ENCODE peak calls at places on chromosomes 6 and 20, in five cellular contexts. G is BJ, L is upper lobe of left lung, R is PC-3, X is GM23338. T is an unnamed sample. For H3K27me3, the result is how much of the 10 kb centered on the place peaks cover.

GRCh38 chr6:144753023-144753705 is 468.0 kb downstream of the UTRN start:
- DNase-seq in R (no peak), X (no peak), L (no peak), G (no peak), T (no peak)

GRCh38 chr20:723756-724155 is 44.5 kb downstream of the SLC52A3 start:
- DNase-seq in X (peak), L (no peak), G (no peak), R (peak), T (peak)

GRCh38 chr6:152121910-152122309 is 314.4 kb downstream of the ESR1 start:
- DNase-seq in G (no peak), X (no peak), L (no peak), R (no peak), T (no peak)

GRCh38 chr6:2582268-2582667 is 168.5 kb downstream of the MYLK4 start:
- DNase-seq in X (no peak), R (no peak), G (no peak), L (no peak), T (no peak)

GRCh38 chr6:159935633-159936032 is 33.2 kb upstream of the IGF2R start:
- DNase-seq in G (no peak), X (no peak), R (peak), L (no peak), T (peak)

GRCh38 chr20:52083627-52084232 is 107.8 kb downstream of the ZFP64 start:
- DNase-seq in G (no peak), X (peak), L (no peak), R (peak), T (peak)

GRCh38 chr6:63904844-63905243 is 269.2 kb downstream of the PHF3 start:
- DNase-seq in L (no peak), R (peak), X (no peak), G (peak), T (peak)

GRCh38 chr20:8402798-8403197 is 270.7 kb downstream of the PLCB1 start:
- DNase-seq in G (no peak), L (no peak), X (no peak), R (no peak), T (no peak)

GRCh38 chr20:48026981-48027592 is 241.8 kb upstream of the SULF2 start:
- DNase-seq in R (no peak), X (no peak), L (no peak), G (no peak), T (peak)

GRCh38 chr6:80333342-80333741 is 226.9 kb downstream of the BCKDHB start:
- DNase-seq in X (no peak), R (no peak), L (no peak), G (no peak), T (no peak)

GRCh38 chr6:141107562-141108160 is 1025.1 kb upstream of the GJE1 start:
- DNase-seq in X (no peak), R (peak), G (no peak), L (no peak), T (peak)

GRCh38 chr20:2421247-2421646 is 40.5 kb downstream of the TGM6 start:
- DNase-seq in R (peak), L (no peak), G (no peak), X (no peak), T (no peak)

GRCh38 chr6:74356385-74356784 is 660.4 kb downstream of the CD109 start:
- DNase-seq in X (peak), R (peak), G (no peak), L (no peak), T (no peak)

GRCh38 chr6:148747145-148747492 is 289 bp downstream of the UST start:
- DNase-seq in X (peak), R (peak), L (peak), G (no peak), T (peak)

GRCh38 chr6:111792914-111793700 is 80.1 kb downstream of the FYN start:
- DNase-seq in X (no peak), R (no peak), G (no peak), L (no peak), T (no peak)

GRCh38 chr6:167849846-167850459 is 23.2 kb downstream of the AFDN start:
- DNase-seq in R (peak), G (no peak), L (peak), X (peak), T (no peak)

GRCh38 chr20:37921341-37921929 is 18.5 kb downstream of the VSTM2L start:
- DNase-seq in R (no peak), X (no peak), G (no peak), L (no peak), T (no peak)

GRCh38 chr6:15301179-15302006 is 55.5 kb downstream of the JARID2 start:
- DNase-seq in L (no peak), X (no peak), G (no peak), R (peak), T (no peak)

GRCh38 chr6:22401206-22401605 is 104.4 kb upstream of the PRL start:
- DNase-seq in R (peak), X (no peak), L (no peak), G (no peak), T (no peak)

GRCh38 chr20:8073024-8073832 is 53.7 kb upstream of the TMX4 start:
- DNase-seq in G (no peak), X (peak), L (no peak), R (peak), T (peak)

GRCh38 chr6:52512199-52512598 is 64.7 kb downstream of the TRAM2 start:
- DNase-seq in X (no peak), R (peak), G (no peak), L (no peak), T (peak)

GRCh38 chr6:78436335-78436734 is 431.0 kb upstream of the IRAK1BP1 start:
- DNase-seq in R (peak), X (peak), L (no peak), G (no peak), T (no peak)

GRCh38 chr6:122184260-122184934 is 215.1 kb upstream of the HSF2 start:
- DNase-seq in G (no peak), X (no peak), R (peak), L (no peak), T (no peak)

GRCh38 chr6:83341765-83342164 is 89.1 kb downstream of the ME1 start:
- DNase-seq in X (no peak), G (no peak), L (no peak), R (no peak), T (no peak)

GRCh38 chr6:41452763-41453162 is 93.4 kb upstream of the FOXP4 start:
- DNase-seq in L (no peak), G (no peak), R (no peak), X (no peak), T (no peak)

GRCh38 chr6:41451515-41452163 is 94.5 kb upstream of the FOXP4 start:
- DNase-seq in G (peak), R (no peak), L (no peak), X (no peak), T (no peak)

GRCh38 chr6:41449399-41450245 is 96.6 kb upstream of the FOXP4 start:
- DNase-seq in X (no peak), R (no peak), G (no peak), L (peak), T (no peak)

GRCh38 chr6:41451039-41451438 is 95.1 kb upstream of the FOXP4 start:
- DNase-seq in G (no peak), L (no peak), X (peak), R (no peak), T (no peak)

GRCh38 chr6:41450581-41450980 is 95.6 kb upstream of the FOXP4 start:
- DNase-seq in G (no peak), R (no peak), L (no peak), X (no peak), T (no peak)
- H3K4me3 ChIP-seq in G (no peak), R (no peak), L (no peak), X (no peak), T (no peak)

DNA sequence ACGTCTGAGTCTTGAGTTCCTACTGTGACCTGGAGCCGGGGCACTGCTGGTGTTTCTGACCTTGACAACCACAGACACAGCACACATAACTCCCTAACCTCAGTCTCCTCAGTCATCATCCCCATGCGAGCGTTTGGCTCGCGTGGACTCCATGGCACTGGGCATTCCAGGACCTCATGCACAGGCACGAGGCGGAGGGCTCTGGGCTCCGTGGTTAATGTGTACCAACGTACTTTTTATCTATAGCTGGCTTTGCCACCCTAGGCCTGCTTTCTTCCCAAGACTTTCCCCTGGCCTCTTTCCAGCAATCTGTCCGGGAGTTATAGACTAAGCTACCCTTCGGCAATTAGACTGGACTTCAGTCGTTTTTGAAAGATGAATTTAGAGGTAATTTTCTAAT is 15.9 kb upstream of the CTCFL start:
- DNase-seq in R (no peak), G (no peak), L (no peak), X (no peak), T (no peak)
- H3K27me3 ChIP-seq in R (half or more), G (under half), L (under half), X (under half), T (under half)

GRCh38 chr6:36444470-36444869 is 1.7 kb downstream of the KCTD20 start:
- DNase-seq in R (no peak), L (no peak), X (no peak), G (no peak), T (no peak)

GRCh38 chr6:36443498-36443844 is 671 bp downstream of the KCTD20 start:
- DNase-seq in G (no peak), R (no peak), L (no peak), X (no peak), T (no peak)

GRCh38 chr6:36445651-36446050 is 2.9 kb downstream of the KCTD20 start:
- DNase-seq in G (no peak), X (no peak), L (no peak), R (no peak), T (no peak)

GRCh38 chr6:36442671-36443497 is at the start of the genes KCTD20 and PXT1:
- DNase-seq in X (peak), L (peak), R (peak), G (no peak), T (peak)

DNA sequence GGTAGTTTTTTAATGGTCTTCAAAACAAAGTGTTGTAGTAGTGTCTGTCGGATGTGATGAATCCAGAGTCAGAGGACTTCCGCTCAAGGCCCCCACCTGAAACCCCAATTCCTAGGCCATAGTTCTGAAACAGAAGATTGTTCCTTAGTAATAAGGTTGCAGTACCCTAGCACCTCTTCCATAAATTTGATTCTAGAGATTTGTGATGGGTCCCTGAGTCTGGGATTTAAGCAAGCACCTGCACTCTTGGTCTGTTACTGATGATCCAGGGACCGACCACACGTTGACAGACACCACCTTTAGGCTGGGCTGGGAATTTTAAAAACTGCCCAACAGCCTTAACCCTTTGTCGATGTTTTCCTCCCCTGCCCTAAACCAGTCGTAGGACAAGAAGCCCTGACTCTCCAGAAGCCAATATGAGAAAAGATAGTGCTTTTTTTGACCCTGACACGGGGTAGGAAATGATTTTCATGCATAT is 1.2 kb downstream of the KCTD20 start:
- DNase-seq in X (peak), L (no peak), G (no peak), R (peak), T (no peak)
- H3K4me3 ChIP-seq in X (peak), L (peak), G (peak), R (peak), T (peak)

GRCh38 chr6:10413850-10414765 is 766 bp downstream of the TFAP2A start:
- DNase-seq in R (peak), X (peak), G (no peak), L (no peak), T (peak)
- H3K27me3 ChIP-seq in R (under half), X (half or more), G (under half), L (half or more), T (under half)

GRCh38 chr6:10610289-10610688 is 84.1 kb downstream of the C6orf52 start:
- DNase-seq in L (no peak), G (no peak), X (no peak), R (no peak), T (peak)
- H3K4me3 ChIP-seq in L (no peak), G (no peak), X (no peak), R (no peak), T (no peak)

DNA sequence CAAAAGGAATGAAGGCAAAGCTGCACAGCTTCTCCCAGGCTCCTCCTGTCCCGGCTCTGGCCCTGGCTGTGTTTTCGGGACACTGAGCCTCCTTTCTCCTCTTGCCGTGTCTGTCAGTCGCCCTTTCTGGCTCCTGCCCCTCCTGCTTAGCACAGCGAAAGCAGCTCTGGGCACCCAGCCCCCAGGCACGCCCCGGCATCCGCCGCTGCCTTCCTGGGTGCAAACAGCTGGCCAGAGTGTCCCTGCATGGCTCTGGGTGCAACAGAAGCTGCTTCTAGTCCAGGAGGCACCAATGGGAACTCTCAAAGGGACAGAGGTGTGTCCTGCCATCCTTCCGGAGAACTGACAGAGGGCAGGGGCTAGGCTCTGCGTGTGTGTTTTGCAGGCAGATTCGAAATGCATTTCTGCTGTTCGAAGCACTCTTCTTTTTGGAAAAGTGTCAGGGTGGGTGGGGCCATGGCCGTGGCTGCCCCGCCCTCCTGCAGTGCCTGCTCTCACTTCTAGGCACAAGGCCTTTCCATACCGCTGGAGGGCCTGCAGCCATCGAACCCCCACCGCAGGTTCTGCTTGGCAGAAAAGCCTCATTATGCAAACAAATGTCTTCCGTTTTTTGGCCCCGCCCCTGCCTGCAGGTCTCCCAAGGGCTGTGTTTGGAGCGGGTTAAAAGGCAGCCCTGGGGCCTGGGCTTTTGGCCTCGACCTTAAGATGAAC is 15.5 kb downstream of the COL9A3 start:
- DNase-seq in G (no peak), R (peak), L (peak), X (peak), T (no peak)
- H3K27me3 ChIP-seq in G (under half), R (under half), L (under half), X (under half), T (under half)

DNA sequence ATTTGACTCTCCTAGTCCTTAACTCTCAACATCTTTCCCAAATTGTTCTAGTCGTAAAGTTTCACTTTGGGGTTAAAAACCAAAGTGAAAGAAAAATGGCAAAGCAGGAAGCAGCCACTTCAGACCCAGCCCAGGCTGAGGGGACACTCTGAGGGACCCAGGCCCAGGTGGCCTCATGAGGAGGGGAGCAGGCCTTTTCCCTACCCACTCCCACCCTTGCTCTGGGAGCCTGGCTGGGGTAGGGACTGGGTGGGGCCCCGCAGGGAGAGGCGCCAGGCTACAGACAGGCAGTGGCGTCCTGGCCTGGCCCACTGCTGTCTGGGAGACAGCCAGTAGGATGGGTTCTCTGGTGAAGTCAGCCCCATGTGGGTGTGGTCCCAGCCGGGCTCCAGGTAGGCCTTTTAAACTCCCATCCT is 68.7 kb upstream of the MYL9 start:
- DNase-seq in G (no peak), X (peak), R (peak), L (peak), T (peak)
- H3K4me3 ChIP-seq in G (peak), X (peak), R (peak), L (peak), T (no peak)

DNA sequence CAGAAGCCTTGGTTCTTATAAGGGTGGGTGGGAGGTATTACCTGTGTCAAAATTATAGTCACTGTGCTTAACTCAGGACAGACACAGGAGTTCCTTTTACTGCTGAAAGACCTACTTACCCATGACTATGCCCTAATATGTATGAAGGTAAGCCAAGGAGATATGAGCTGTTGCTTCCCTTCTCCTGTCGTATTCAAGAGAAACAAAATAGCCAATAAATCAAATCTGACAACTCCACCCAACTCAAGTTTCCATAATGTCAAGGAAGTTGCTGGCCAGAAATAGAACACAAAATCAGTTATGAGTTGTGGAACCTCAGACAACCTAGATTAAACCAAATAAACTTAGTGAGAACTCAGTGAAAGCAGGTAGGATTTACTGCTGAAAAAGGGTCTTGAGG is 25.1 kb downstream of the ZNF133 start:
- DNase-seq in L (no peak), G (no peak), R (no peak), X (no peak), T (no peak)
- H3K27me3 ChIP-seq in L (under half), G (under half), R (under half), X (under half), T (under half)

DNA sequence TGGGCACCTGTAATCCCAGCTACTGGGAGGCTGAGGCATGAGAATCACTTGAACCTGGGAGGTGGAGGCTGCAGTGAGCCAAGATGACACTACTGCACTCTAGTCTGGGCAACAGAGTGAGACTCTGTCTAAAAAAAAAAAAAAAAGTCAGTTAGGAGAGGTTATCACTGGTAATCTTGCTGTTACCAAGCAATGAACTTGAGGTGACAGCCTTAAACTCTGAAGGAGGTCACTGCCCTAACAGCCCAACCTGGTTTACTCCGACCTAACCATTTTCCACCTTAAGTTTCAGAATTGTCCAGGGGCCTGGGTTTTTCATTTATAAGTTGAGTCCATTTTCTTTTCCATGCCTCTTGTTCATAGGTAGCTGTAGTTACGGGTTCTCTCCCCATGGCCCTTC is 28.9 kb downstream of the SHLD1 start:
- DNase-seq in X (no peak), L (no peak), R (no peak), G (no peak), T (no peak)
- H3K4me3 ChIP-seq in X (no peak), L (no peak), R (no peak), G (no peak), T (no peak)

DNA sequence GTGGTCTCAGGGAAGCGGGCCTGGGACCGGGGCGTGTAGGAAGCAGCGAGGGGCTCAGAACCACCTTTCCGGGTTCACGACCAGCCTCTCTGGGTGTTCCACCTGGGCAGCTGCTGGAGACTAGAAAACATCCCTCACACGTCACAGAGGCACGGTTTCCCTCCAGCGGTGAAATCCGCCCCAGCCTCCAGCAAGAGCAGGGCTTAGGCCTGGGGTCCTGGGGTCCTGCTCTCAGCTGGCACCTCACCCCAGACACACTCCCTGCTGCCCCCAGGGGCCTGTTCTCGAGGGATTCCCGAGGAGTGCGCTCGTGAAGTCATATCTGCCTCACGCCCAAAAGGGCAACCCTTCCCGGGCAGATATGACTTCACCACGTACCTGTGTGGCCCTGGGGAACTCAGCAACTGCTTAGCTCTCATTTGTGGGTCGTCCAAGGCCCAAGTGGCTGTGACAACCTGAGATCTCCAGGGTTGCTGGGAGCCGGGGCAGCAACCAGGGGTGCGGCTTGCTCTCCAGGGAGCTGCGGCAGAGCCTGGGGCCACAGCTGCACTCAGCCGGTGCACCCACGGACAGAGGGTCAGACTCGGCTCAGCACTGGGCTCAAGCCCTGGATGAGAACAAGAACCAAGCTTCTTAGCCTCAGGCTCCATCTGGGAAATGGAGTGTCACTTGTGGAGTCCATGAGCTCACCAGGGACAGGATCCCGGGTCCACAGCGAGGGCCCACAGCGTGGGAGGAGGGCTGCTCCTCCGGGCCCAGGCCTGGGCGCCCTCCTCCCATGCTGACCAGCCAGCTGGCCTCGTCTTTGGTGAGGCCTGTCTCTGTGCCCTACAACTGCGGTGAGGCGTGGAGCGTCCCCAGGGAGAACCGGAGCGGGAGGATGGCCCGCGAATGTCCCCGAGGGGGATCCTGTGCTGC is 661 bp downstream of the FNDC11 start:
- DNase-seq in G (no peak), R (no peak), X (peak), L (no peak), T (no peak)
- H3K27me3 ChIP-seq in G (under half), R (under half), X (under half), L (under half), T (under half)